ENCODE peak calls at places on chromosomes 1 and 21, in four cellular contexts. One of them, this sample, is unnamed.

GRCh38 chr1:111988743-111989453 is 570 bp downstream of the KCND3 start:
- DNase-seq in K562: no peak
- DNase-seq in GM12878: no peak
- DNase-seq in HepG2: no peak
- DNase-seq in this sample: no peak

GRCh38 chr1:7117599-7118281 is 332.5 kb downstream of the CAMTA1 start:
- DNase-seq in GM12878: no peak
- DNase-seq in HepG2: no peak
- DNase-seq in K562: peak
- DNase-seq in this sample: no peak

GRCh38 chr1:74652711-74653131 is 20.9 kb downstream of the ERICH3 start:
- DNase-seq in K562: no peak
- DNase-seq in GM12878: peak
- DNase-seq in HepG2: no peak
- DNase-seq in this sample: no peak

GRCh38 chr21:45499201-45499750 is 43.0 kb downstream of the SLC19A1 start:
- DNase-seq in HepG2: no peak
- DNase-seq in GM12878: no peak
- DNase-seq in K562: no peak
- DNase-seq in this sample: no peak

GRCh38 chr1:155961937-155962336 is 16.4 kb downstream of the ARHGEF2 start:
- DNase-seq in HepG2: no peak
- DNase-seq in GM12878: no peak
- DNase-seq in K562: no peak
- DNase-seq in this sample: peak

GRCh38 chr1:102097451-102097850 is 100.7 kb upstream of the OLFM3 start:
- DNase-seq in HepG2: no peak
- DNase-seq in K562: no peak
- DNase-seq in GM12878: no peak
- DNase-seq in this sample: no peak

GRCh38 chr1:206472454-206472853 is 2.2 kb downstream of the IKBKE start:
- DNase-seq in K562: no peak
- DNase-seq in GM12878: no peak
- DNase-seq in HepG2: peak
- DNase-seq in this sample: no peak

GRCh38 chr1:213103377-213104306 is 52.6 kb downstream of the RPS6KC1 start:
- DNase-seq in K562: no peak
- DNase-seq in HepG2: no peak
- DNase-seq in GM12878: no peak
- DNase-seq in this sample: no peak

GRCh38 chr1:156122519-156123355 is 8.2 kb downstream of the LMNA start:
- DNase-seq in K562: peak
- DNase-seq in HepG2: peak
- DNase-seq in GM12878: no peak
- DNase-seq in this sample: peak

GRCh38 chr1:54135436-54136120 is 17.2 kb downstream of the CDCP2 start:
- DNase-seq in K562: no peak
- DNase-seq in GM12878: no peak
- DNase-seq in HepG2: peak
- DNase-seq in this sample: peak

GRCh38 chr21:44059710-44060109 is 47.5 kb upstream of the PWP2 start:
- DNase-seq in K562: no peak
- DNase-seq in HepG2: no peak
- DNase-seq in GM12878: no peak
- DNase-seq in this sample: no peak

GRCh38 chr1:156726549-156727226 is 1.6 kb upstream of the METTL25B start:
- DNase-seq in HepG2: peak
- DNase-seq in GM12878: no peak
- DNase-seq in K562: peak
- DNase-seq in this sample: peak

DNA sequence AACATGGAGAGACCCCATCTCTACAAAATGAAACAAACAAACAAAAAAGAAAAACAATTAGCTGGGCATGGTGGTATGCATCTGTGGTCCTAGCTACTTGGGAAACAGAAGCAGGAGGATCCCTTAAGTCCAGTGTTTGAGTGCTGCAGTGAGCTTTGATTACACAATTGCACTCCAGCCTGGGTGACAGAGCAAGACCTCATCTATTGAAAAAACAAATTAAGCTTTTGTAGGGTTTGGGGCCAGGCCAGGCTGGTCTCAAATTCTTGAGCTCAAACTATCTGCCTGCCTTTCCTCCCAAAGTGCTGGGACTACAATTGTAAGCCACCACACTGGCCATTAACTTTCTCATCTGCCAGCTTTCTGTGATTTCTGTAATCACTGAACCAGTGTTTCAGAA is 27.2 kb downstream of the NIPAL3 start:
- DNase-seq in HepG2: no peak
- DNase-seq in GM12878: no peak
- DNase-seq in K562: no peak
- DNase-seq in this sample: no peak
- TF ChIP-seq MYC in HepG2: no peak
- TF ChIP-seq MYC in GM12878: no peak
- TF ChIP-seq MYC in K562: no peak
- TF ChIP-seq MYC in this sample: no peak

GRCh38 chr1:58782308-58783089 is 1.3 kb downstream of the JUN start:
- DNase-seq in K562: peak
- DNase-seq in HepG2: no peak
- DNase-seq in GM12878: no peak
- DNase-seq in this sample: peak
- TF ChIP-seq POLR2A in K562: no peak
- TF ChIP-seq POLR2A in HepG2: peak
- TF ChIP-seq POLR2A in GM12878: peak
- TF ChIP-seq POLR2A in this sample: no peak

DNA sequence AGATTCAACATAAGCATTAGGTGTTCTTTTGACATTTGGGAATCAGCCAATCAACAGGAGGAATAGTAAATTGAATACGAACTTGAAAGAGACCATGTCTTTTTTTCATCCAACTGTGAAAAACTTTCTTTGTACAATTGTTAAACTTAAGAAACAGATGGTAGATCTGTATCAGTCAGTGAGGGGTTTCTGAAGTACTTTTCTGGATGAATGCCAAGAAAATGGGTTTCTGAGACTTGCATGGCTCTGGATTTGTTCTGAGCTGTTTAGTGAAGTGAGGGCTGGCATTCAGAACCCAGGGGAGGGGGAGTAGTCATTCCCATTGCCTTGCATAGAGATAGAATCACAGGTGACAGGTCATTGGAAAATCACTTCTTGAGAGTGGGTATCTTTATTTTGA is 37.4 kb downstream of the PTPRC start:
- DNase-seq in GM12878: no peak
- DNase-seq in HepG2: no peak
- DNase-seq in K562: peak
- DNase-seq in this sample: peak
- H3K9ac ChIP-seq in GM12878: no peak
- H3K9ac ChIP-seq in HepG2: no peak
- H3K9ac ChIP-seq in K562: no peak
- H3K9ac ChIP-seq in this sample: no peak

DNA sequence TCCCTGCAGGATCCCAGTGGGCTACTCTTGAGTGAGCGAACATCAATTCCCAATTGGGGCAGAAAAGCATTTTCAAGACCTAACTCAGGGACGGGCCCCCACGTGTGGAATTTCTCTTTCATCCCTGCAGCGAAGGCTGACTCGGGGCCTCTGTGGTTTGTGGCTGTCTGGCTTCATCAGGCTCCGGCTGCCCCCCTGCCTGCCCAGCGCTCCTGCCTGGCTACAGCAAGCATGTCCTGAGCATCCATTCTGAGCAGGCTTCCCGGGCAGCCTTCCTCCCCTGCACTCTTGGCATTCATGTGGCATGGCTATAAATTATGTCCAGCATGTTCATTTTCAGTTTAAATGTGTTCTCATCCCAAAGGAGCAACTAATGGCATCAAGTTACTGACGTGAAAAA is 588.1 kb downstream of the KIF26B start:
- DNase-seq in GM12878: no peak
- DNase-seq in K562: no peak
- DNase-seq in HepG2: no peak
- DNase-seq in this sample: no peak
- TF ChIP-seq MYC in GM12878: no peak
- TF ChIP-seq MYC in K562: no peak
- TF ChIP-seq MYC in HepG2: no peak
- TF ChIP-seq MYC in this sample: no peak

GRCh38 chr1:94325379-94326302 is 88.3 kb upstream of the ARHGAP29 start:
- DNase-seq in GM12878: no peak
- DNase-seq in HepG2: peak
- DNase-seq in K562: no peak
- DNase-seq in this sample: peak

GRCh38 chr1:94324168-94324544 is 86.8 kb upstream of the ARHGAP29 start:
- DNase-seq in K562: no peak
- DNase-seq in GM12878: no peak
- DNase-seq in HepG2: no peak
- DNase-seq in this sample: peak

GRCh38 chr1:94322696-94323095 is 85.3 kb upstream of the ARHGAP29 start:
- DNase-seq in K562: no peak
- DNase-seq in HepG2: no peak
- DNase-seq in GM12878: no peak
- DNase-seq in this sample: no peak

GRCh38 chr1:94321662-94322061 is 84.3 kb upstream of the ARHGAP29 start:
- DNase-seq in HepG2: no peak
- DNase-seq in GM12878: no peak
- DNase-seq in K562: no peak
- DNase-seq in this sample: no peak

GRCh38 chr1:94323311-94324167 is 86.2 kb upstream of the ARHGAP29 start:
- DNase-seq in K562: no peak
- DNase-seq in GM12878: no peak
- DNase-seq in HepG2: no peak
- DNase-seq in this sample: peak
- TF ChIP-seq POLR2A in K562: no peak
- TF ChIP-seq POLR2A in GM12878: no peak
- TF ChIP-seq POLR2A in HepG2: no peak
- TF ChIP-seq POLR2A in this sample: no peak

DNA sequence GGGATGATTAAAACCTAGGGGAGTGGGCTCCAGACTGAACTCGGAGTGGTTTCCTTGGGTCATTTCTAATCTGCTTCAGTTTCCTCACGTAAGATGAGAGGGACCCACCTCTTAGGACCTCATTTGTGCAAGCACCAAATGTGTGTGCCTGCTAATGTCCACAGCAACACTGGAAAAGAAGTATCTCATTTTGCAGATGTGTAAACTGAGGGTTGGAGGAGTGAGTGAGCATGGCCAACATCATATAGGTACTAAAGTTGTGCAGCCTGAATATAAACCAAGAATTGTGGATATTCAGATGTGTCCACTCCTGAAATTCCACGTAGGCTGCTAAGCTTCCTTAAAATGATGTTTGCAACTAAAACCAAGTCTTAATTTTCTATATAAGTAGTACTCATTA is 51.7 kb downstream of the GADD45A start:
- DNase-seq in HepG2: no peak
- DNase-seq in K562: no peak
- DNase-seq in GM12878: no peak
- DNase-seq in this sample: no peak
- H3K9ac ChIP-seq in HepG2: peak
- H3K9ac ChIP-seq in K562: peak
- H3K9ac ChIP-seq in GM12878: peak
- H3K9ac ChIP-seq in this sample: peak

DNA sequence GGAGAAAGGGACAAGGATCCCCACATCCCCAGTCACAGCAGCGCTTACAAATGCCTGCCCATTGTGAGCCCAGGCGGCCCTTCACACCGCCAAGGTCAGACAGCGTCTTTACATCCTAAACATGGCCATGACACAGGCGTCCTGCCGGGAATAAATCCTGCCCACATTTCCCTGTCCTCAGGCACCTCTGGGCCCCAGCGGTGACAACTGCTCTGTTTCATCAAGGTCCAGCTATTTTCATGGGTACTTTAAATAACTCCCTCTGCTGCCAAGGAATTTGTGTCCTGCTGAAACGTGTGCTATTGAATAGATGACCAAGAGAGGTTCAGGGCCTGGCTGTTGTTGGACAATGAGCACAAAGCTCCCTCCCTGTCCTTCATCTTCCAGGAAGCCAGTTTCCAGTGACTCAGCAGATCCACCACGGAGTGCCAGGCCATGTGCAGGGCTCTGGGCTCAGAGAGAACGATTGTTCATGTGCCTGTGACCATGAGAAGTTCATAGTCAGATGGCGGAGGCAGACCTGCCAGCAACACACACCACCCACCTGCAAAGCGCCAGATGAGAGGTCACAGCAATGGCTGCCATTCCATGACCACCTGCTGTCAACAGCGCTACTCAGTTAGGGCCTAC is 195.8 kb downstream of the MATN1 start:
- DNase-seq in K562: no peak
- DNase-seq in GM12878: no peak
- DNase-seq in HepG2: no peak
- DNase-seq in this sample: no peak
- TF ChIP-seq MYC in K562: no peak
- TF ChIP-seq MYC in GM12878: no peak
- TF ChIP-seq MYC in HepG2: no peak
- TF ChIP-seq MYC in this sample: no peak

GRCh38 chr1:118981436-118981835 is 6.7 kb downstream of the TBX15 start:
- DNase-seq in K562: no peak
- DNase-seq in GM12878: no peak
- DNase-seq in HepG2: no peak
- DNase-seq in this sample: no peak
- TF ChIP-seq POLR2A in K562: no peak
- TF ChIP-seq POLR2A in GM12878: no peak
- TF ChIP-seq POLR2A in HepG2: no peak
- TF ChIP-seq POLR2A in this sample: no peak

This sample was measured in endothelial cell of umbilical vein.